ENCODE peak calls at places on chromosomes 5 and 9, in eight cellular contexts. M is skeletal muscle cell; K is EL; F is mucosa of gallbladder; Z is activated T-helper 1 cell treated with anti-CD3 and anti-CD28 coated beads, Interleukin-2, amount 50 U/mL, for 16 hours; B is fibroblast of pulmonary artery; I is memory B cell; O is psoas muscle. H is an unnamed sample.

GRCh38 chr5:169050146-169050571 is 250.8 kb downstream of the SLIT3 start:
- DNase-seq in I (no peak), Z (no peak), O (no peak), B (no peak), F (no peak), K (peak; percentile 33), M (no peak), H (no peak)

GRCh38 chr9:136762221-136762691 is 2.1 kb downstream of the LCN15 start:
- DNase-seq in I (no peak), K (no peak), M (no peak), F (no peak), O (peak; percentile 52), B (no peak), Z (no peak), H (no peak)

GRCh38 chr5:2101685-2102084 is 219.0 kb upstream of the IRX4 start:
- DNase-seq in O (no peak), Z (no peak), M (no peak), B (no peak), F (no peak), I (no peak), K (no peak), H (no peak)

GRCh38 chr5:10564838-10565784 is 1.2 kb downstream of the ANKRD33B start:
- DNase-seq in M (no peak), Z (no peak), K (peak; percentile 31), O (peak; percentile 60), B (no peak), F (no peak), I (no peak), H (no peak)

GRCh38 chr9:127083598-127083997 is 38.8 kb downstream of the ANGPTL2 start:
- DNase-seq in B (no peak), F (no peak), Z (no peak), O (no peak), M (no peak), I (no peak), K (no peak), H (no peak)

GRCh38 chr5:119366537-119366874 is 10.7 kb downstream of the TNFAIP8 start:
- DNase-seq in F (no peak), I (no peak), B (no peak), O (no peak), M (no peak), Z (no peak), K (no peak), H (no peak)

GRCh38 chr9:113508111-113508749 is 44.7 kb downstream of the RGS3 start:
- DNase-seq in O (no peak), F (peak; percentile 71), M (no peak), Z (no peak), K (no peak), I (no peak), B (peak; percentile 25), H (no peak)

GRCh38 chr5:181260720-181261319 is at the start of gene TRIM52:
- DNase-seq in O (peak; percentile 97), K (peak; percentile 91), F (peak; percentile 91), B (peak; percentile 88), Z (peak; percentile 81), I (peak; percentile 87), M (peak; percentile 72), H (peak; percentile 90)

GRCh38 chr5:57302643-57303042 is 128.8 kb downstream of the GPBP1 start:
- DNase-seq in M (no peak), O (no peak), I (no peak), B (peak; percentile 48), K (peak; percentile 9), F (no peak), Z (no peak), H (no peak)

GRCh38 chr5:151155777-151156731 is 1.5 kb downstream of the ANXA6 start:
- DNase-seq in F (no peak), K (peak; percentile 79), B (peak; percentile 71), O (no peak), M (no peak), Z (no peak), I (no peak), H (peak; percentile 51)

GRCh38 chr9:112550531-112550930 is 63.9 kb downstream of the KIAA1958 start:
- DNase-seq in Z (no peak), K (no peak), I (no peak), F (no peak), O (no peak), B (no peak), M (no peak), H (no peak)

GRCh38 chr5:157561105-157561504 is 14.5 kb downstream of the ADAM19 start:
- DNase-seq in K (no peak), I (no peak), O (no peak), B (no peak), F (no peak), M (no peak), Z (no peak), H (no peak)

GRCh38 chr5:87300744-87301143 is 33.1 kb downstream of the RASA1 start:
- DNase-seq in O (no peak), K (peak; percentile 96), B (peak; percentile 84), M (peak; percentile 89), Z (peak; percentile 9), F (no peak), I (no peak), H (peak; percentile 74)

GRCh38 chr9:74555015-74555414 is 57.9 kb downstream of the RORB start:
- DNase-seq in O (no peak), B (no peak), K (no peak), I (no peak), F (no peak), M (no peak), Z (no peak), H (peak; percentile 54)

GRCh38 chr9:127346584-127346983 is 50.4 kb upstream of the SLC2A8 start:
- DNase-seq in B (no peak), M (no peak), Z (no peak), I (no peak), F (no peak), O (no peak), K (no peak), H (no peak)

GRCh38 chr5:94850960-94851359 is 232.5 kb downstream of the SLF1 start:
- DNase-seq in Z (no peak), F (no peak), O (no peak), B (no peak), I (no peak), K (no peak), M (no peak), H (no peak)

GRCh38 chr9:89046832-89047231 is 55.6 kb downstream of the S1PR3 start:
- DNase-seq in F (no peak), I (no peak), K (no peak), M (no peak), B (peak; percentile 15), O (no peak), Z (no peak), H (no peak)

GRCh38 chr9:105053209-105053652 is 125.3 kb upstream of the ABCA1 start:
- DNase-seq in I (no peak), K (peak; percentile 86), F (no peak), B (peak; percentile 88), O (peak; percentile 49), M (peak; percentile 75), Z (peak; percentile 3), H (peak; percentile 83)

GRCh38 chr5:5257761-5258160 is 117.6 kb downstream of the ADAMTS16 start:
- DNase-seq in O (no peak), F (no peak), Z (no peak), B (no peak), M (no peak), K (no peak), I (no peak), H (no peak)

GRCh38 chr9:88218721-88219120 is 80.4 kb upstream of the SPATA31C2 start:
- DNase-seq in I (no peak), O (no peak), Z (no peak), M (no peak), K (peak; percentile 63), F (no peak), B (peak; percentile 23), H (no peak)

GRCh38 chr9:36328798-36329411 is 70.7 kb upstream of the GNE start:
- DNase-seq in B (peak; percentile 88), K (peak; percentile 73), I (peak; percentile 51), M (peak; percentile 31), O (no peak), F (peak; percentile 61), Z (no peak), H (no peak)

GRCh38 chr9:115046199-115046598 is 71.8 kb downstream of the TNC start:
- DNase-seq in I (no peak), F (no peak), O (no peak), K (no peak), B (no peak), M (no peak), Z (no peak), H (no peak)